ENCODE peak calls at places on chromosomes 11 and 22, in seven cellular contexts. One of them, this sample, is unnamed.

GRCh38 chr22:35663371-35663770 is 15.1 kb downstream of the APOL6 start:
- DNase-seq in suprapubic skin: no peak
- DNase-seq in transverse colon: no peak
- DNase-seq in sigmoid colon: no peak
- DNase-seq in GM12878: no peak
- DNase-seq in A549: no peak
- DNase-seq in H1: no peak
- DNase-seq in this sample: no peak

GRCh38 chr11:104876838-104877500 is 21.3 kb downstream of the CASP12 start:
- DNase-seq in suprapubic skin: no peak
- DNase-seq in A549: no peak
- DNase-seq in sigmoid colon: no peak
- DNase-seq in transverse colon: no peak
- DNase-seq in GM12878: no peak
- DNase-seq in H1: no peak
- DNase-seq in this sample: no peak

GRCh38 chr11:11786234-11786633 is 55.5 kb upstream of the USP47 start:
- DNase-seq in A549: no peak
- DNase-seq in GM12878: no peak
- DNase-seq in transverse colon: no peak
- DNase-seq in H1: no peak
- DNase-seq in suprapubic skin: no peak
- DNase-seq in sigmoid colon: no peak
- DNase-seq in this sample: no peak

GRCh38 chr11:117356126-117356761 is 28.6 kb downstream of the CEP164 start:
- DNase-seq in transverse colon: no peak
- DNase-seq in A549: peak; percentile 6
- DNase-seq in sigmoid colon: peak; percentile 25
- DNase-seq in suprapubic skin: no peak
- DNase-seq in GM12878: no peak
- DNase-seq in H1: no peak
- DNase-seq in this sample: no peak

GRCh38 chr11:102279641-102280170 is 37.6 kb upstream of the BIRC3 start:
- DNase-seq in transverse colon: peak; percentile 39
- DNase-seq in H1: no peak
- DNase-seq in suprapubic skin: no peak
- DNase-seq in GM12878: peak; percentile 68
- DNase-seq in sigmoid colon: no peak
- DNase-seq in A549: peak; percentile 9
- DNase-seq in this sample: no peak

GRCh38 chr11:123100378-123101085 is 38.6 kb upstream of the HSPA8 start:
- DNase-seq in sigmoid colon: peak; percentile 80
- DNase-seq in H1: no peak
- DNase-seq in suprapubic skin: no peak
- DNase-seq in A549: no peak
- DNase-seq in transverse colon: no peak
- DNase-seq in GM12878: no peak
- DNase-seq in this sample: no peak

GRCh38 chr22:26631282-26631681 is 9.5 kb downstream of the CRYBA4 start:
- DNase-seq in transverse colon: no peak
- DNase-seq in suprapubic skin: no peak
- DNase-seq in GM12878: no peak
- DNase-seq in H1: no peak
- DNase-seq in A549: no peak
- DNase-seq in sigmoid colon: no peak
- DNase-seq in this sample: no peak

GRCh38 chr11:132886335-132886734 is 646.0 kb downstream of the OPCML start:
- DNase-seq in sigmoid colon: no peak
- DNase-seq in A549: no peak
- DNase-seq in GM12878: no peak
- DNase-seq in H1: no peak
- DNase-seq in suprapubic skin: no peak
- DNase-seq in transverse colon: no peak
- DNase-seq in this sample: no peak

GRCh38 chr11:77503006-77503405 is 29.1 kb upstream of the PAK1 start:
- DNase-seq in H1: no peak
- DNase-seq in GM12878: no peak
- DNase-seq in sigmoid colon: no peak
- DNase-seq in suprapubic skin: no peak
- DNase-seq in A549: no peak
- DNase-seq in transverse colon: no peak
- DNase-seq in this sample: no peak

GRCh38 chr11:106459135-106459534 is 381.7 kb downstream of the AASDHPPT start:
- DNase-seq in GM12878: no peak
- DNase-seq in A549: no peak
- DNase-seq in transverse colon: no peak
- DNase-seq in suprapubic skin: no peak
- DNase-seq in H1: no peak
- DNase-seq in sigmoid colon: no peak
- DNase-seq in this sample: no peak

GRCh38 chr11:108115495-108116140 is 5.7 kb upstream of the ACAT1 start:
- DNase-seq in GM12878: no peak
- DNase-seq in sigmoid colon: peak; percentile 94
- DNase-seq in suprapubic skin: peak; percentile 86
- DNase-seq in H1: no peak
- DNase-seq in A549: peak; percentile 53
- DNase-seq in transverse colon: peak; percentile 73
- DNase-seq in this sample: peak; percentile 80

GRCh38 chr11:75302346-75302745 is 49.1 kb downstream of the ARRB1 start:
- DNase-seq in H1: no peak
- DNase-seq in transverse colon: no peak
- DNase-seq in A549: no peak
- DNase-seq in GM12878: no peak
- DNase-seq in suprapubic skin: no peak
- DNase-seq in sigmoid colon: no peak
- DNase-seq in this sample: no peak

GRCh38 chr11:126833020-126833419 is 167.6 kb downstream of the KIRREL3 start:
- DNase-seq in H1: no peak
- DNase-seq in transverse colon: no peak
- DNase-seq in sigmoid colon: no peak
- DNase-seq in suprapubic skin: no peak
- DNase-seq in A549: no peak
- DNase-seq in GM12878: no peak
- DNase-seq in this sample: no peak

DNA sequence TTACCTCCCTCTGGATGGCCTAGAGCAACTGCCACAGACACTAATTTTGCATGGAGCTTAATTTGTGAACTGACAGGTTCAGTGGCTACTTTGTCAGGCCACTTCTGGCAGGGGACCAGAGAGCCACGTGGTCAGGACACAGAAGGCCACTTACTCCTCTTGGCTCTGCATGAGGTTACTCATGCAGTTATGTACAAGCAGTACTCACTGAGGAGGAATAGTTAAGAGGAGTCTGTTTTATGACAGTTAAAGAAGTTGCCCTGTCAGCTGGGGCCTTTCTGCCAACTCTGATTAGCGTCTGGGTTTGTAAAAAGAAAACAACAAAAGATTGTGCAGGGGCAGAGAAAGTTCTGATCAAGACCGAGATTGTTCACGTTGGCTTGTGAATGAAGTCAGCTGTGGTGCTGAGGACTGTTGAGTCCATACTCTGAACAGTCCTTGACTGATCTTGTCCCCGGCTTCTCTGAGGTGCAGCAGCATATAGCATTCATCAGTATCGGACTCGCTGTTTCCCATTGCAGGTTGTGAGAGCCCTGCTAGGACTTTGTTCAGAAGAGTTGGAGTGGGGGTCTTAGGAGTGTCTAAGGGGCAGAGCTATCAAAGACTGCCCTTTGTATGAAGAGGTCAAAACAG is 41.4 kb downstream of the PPFIBP2 start:
- DNase-seq in sigmoid colon: no peak
- DNase-seq in GM12878: no peak
- DNase-seq in transverse colon: peak; percentile 86
- DNase-seq in A549: no peak
- DNase-seq in H1: no peak
- DNase-seq in suprapubic skin: no peak
- DNase-seq in this sample: peak; percentile 64
- H3K27ac ChIP-seq in sigmoid colon: no peak overlapping the region
- H3K27ac ChIP-seq in GM12878: no peak overlapping the region
- H3K27ac ChIP-seq in transverse colon: peak overlapping the region; percentile 34
- H3K27ac ChIP-seq in A549: no peak overlapping the region
- H3K27ac ChIP-seq in H1: no peak overlapping the region
- H3K27ac ChIP-seq in suprapubic skin: peak overlapping the region; percentile 39
- H3K27ac ChIP-seq in this sample: no peak overlapping the region

GRCh38 chr11:100316990-100317389 is 370.1 kb upstream of the ARHGAP42 start:
- DNase-seq in A549: no peak
- DNase-seq in GM12878: no peak
- DNase-seq in H1: no peak
- DNase-seq in suprapubic skin: no peak
- DNase-seq in sigmoid colon: no peak
- DNase-seq in transverse colon: no peak
- DNase-seq in this sample: no peak
- TF ChIP-seq EP300 in A549: no peak
- TF ChIP-seq EP300 in GM12878: no peak
- TF ChIP-seq EP300 in H1: no peak
- TF ChIP-seq EP300 in suprapubic skin: no peak
- TF ChIP-seq EP300 in sigmoid colon: no peak
- TF ChIP-seq EP300 in transverse colon: no peak
- TF ChIP-seq EP300 in this sample: no peak

DNA sequence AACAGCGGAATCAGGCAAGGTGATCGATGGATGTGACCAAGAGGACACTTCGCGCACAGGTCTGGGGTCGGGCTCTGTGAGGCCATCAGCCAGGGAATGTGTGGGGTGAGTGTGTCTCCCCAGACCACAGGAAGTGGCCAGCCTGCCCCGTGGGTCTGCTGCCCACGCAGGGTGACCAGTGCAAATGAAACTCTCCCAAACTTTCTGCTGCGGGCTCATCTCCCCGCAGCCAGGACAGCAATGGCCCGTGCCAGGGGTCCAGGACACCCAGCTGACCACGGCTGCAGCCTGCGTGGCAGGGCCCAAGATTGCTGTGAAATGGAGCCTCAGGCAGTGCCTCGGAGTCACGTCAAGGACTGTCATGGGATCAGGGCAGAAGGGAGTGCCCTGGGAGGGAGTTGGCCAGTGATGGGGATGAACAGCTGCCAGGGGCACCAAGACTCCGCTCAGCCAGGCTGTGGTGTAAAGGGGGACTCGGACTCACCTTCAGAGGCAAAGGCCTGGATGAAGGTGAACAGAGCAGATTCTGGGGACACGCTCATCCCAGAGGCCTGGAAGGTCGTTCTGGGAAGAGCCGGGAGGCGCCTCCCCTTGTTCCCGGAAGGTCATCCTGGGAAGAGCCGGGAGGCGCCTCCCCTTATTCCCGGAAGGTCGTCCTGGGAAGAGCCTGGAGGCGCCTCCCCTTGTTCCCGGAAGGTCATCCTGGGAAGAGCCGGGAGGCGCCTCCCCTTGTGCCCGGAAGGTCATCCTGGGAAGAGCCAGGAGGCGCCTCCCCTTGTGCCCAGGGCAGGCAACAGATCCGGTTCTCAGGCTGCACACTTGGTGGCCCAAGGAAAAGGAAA is 252.6 kb downstream of the BRD1 start:
- DNase-seq in A549: no peak
- DNase-seq in sigmoid colon: peak; percentile 44
- DNase-seq in GM12878: no peak
- DNase-seq in H1: no peak
- DNase-seq in suprapubic skin: no peak
- DNase-seq in transverse colon: peak; percentile 2
- DNase-seq in this sample: no peak
- H3K9me3 ChIP-seq in A549: no peaks in the 10 kb centered on the region
- H3K9me3 ChIP-seq in sigmoid colon: no peaks in the 10 kb centered on the region
- H3K9me3 ChIP-seq in GM12878: no peaks in the 10 kb centered on the region
- H3K9me3 ChIP-seq in H1: no peaks in the 10 kb centered on the region
- H3K9me3 ChIP-seq in suprapubic skin: peaks cover 3% of the 10 kb centered on the region
- H3K9me3 ChIP-seq in transverse colon: no peaks in the 10 kb centered on the region
- H3K9me3 ChIP-seq in this sample: peaks cover under 1% of the 10 kb centered on the region

GRCh38 chr11:1870721-1871466 is 18.0 kb downstream of the LSP1 start:
- DNase-seq in transverse colon: no peak
- DNase-seq in GM12878: no peak
- DNase-seq in A549: no peak
- DNase-seq in sigmoid colon: peak; percentile 65
- DNase-seq in suprapubic skin: no peak
- DNase-seq in H1: no peak
- DNase-seq in this sample: no peak

GRCh38 chr11:1873048-1873812 is 18.5 kb downstream of the PRR33 start:
- DNase-seq in A549: peak; percentile 41
- DNase-seq in H1: no peak
- DNase-seq in suprapubic skin: no peak
- DNase-seq in GM12878: no peak
- DNase-seq in transverse colon: no peak
- DNase-seq in sigmoid colon: peak; percentile 68
- DNase-seq in this sample: no peak

GRCh38 chr11:1871531-1871930 is 18.6 kb downstream of the LSP1 start:
- DNase-seq in A549: no peak
- DNase-seq in GM12878: no peak
- DNase-seq in H1: no peak
- DNase-seq in suprapubic skin: no peak
- DNase-seq in transverse colon: no peak
- DNase-seq in sigmoid colon: no peak
- DNase-seq in this sample: peak; percentile 49

GRCh38 chr11:1870326-1870696 is 17.4 kb downstream of the LSP1 start:
- DNase-seq in suprapubic skin: no peak
- DNase-seq in A549: no peak
- DNase-seq in transverse colon: no peak
- DNase-seq in sigmoid colon: no peak
- DNase-seq in H1: no peak
- DNase-seq in GM12878: no peak
- DNase-seq in this sample: no peak

DNA sequence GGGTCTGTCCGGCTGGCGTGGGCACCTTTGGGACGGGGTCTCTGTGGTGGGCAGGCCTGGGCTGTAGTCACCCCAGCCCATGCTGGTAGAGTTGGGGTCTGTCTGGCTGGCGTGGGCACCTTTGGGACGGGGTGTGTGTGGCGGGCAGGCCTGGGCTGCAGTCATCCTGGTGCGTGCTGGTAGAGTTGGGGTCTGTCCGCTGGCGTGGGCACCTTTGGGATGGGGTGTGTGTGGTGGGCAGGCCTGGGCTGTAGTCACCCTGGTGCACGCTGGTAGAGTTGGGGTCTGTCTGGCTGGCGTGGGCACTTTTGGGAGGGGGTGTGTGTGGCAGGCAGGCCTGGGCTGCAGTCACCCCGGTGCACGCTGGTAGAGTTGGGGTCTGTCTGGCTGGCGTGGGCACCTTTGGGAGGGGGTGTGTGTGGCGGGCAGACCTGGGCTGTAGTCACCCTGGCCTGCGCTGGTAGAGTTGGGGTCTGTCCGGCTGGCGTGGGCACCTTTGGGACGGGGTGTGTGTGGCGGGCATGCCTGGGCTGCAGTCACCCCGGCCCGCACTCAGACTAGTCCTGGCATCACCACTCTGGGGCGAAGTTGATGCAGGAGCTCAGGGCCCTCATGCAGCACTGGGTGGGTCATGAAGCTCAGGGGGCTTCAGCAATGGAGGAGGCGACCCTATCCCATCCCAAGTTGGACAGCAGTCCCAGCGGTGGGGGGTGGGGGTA is 19.3 kb downstream of the PRR33 start:
- DNase-seq in suprapubic skin: no peak
- DNase-seq in sigmoid colon: peak; percentile 67
- DNase-seq in H1: no peak
- DNase-seq in GM12878: no peak
- DNase-seq in transverse colon: no peak
- DNase-seq in A549: no peak
- DNase-seq in this sample: peak; percentile 51
- H3K27ac ChIP-seq in suprapubic skin: peak overlapping the region; percentile 77
- H3K27ac ChIP-seq in sigmoid colon: peak overlapping the region; percentile 27
- H3K27ac ChIP-seq in H1: no peak overlapping the region
- H3K27ac ChIP-seq in GM12878: no peak overlapping the region
- H3K27ac ChIP-seq in transverse colon: peak overlapping the region; percentile 65
- H3K27ac ChIP-seq in A549: no peak overlapping the region
- H3K27ac ChIP-seq in this sample: no peak overlapping the region